ENCODE peak calls at places on chromosomes 6 and 20, in six cellular contexts. L is skeletal muscle cell, R is hypothalamus, W is AG08396, E is putamen, B is ovary. O is an unnamed sample.

GRCh38 chr6:45478235-45478634 is 100.5 kb upstream of the SUPT3H start:
- DNase-seq in L (no peak), R (no peak), W (peak; percentile 16), E (no peak), B (no peak), O (peak; percentile 42)

GRCh38 chr6:37354526-37355384 is 972 bp downstream of the RNF8 start:
- DNase-seq in L (no peak), R (no peak), W (peak; percentile 74), E (no peak), B (peak; percentile 43), O (peak; percentile 60)

GRCh38 chr20:47097691-47098622 is 203.3 kb downstream of the EYA2 start:
- DNase-seq in L (no peak), R (no peak), W (no peak), E (no peak), B (no peak), O (no peak)

GRCh38 chr20:62860391-62860923 is 1.2 kb downstream of the TCFL5 start:
- DNase-seq in L (no peak), R (no peak), W (no peak), E (peak; percentile 62), B (no peak), O (no peak)

GRCh38 chr20:36162272-36162966 is 7.9 kb downstream of the EPB41L1 start:
- DNase-seq in L (no peak), R (no peak), W (peak; percentile 41), E (no peak), B (no peak), O (no peak)

GRCh38 chr20:21074605-21075336 is 31.4 kb downstream of the LINC00237 start:
- DNase-seq in L (no peak), R (no peak), W (no peak), E (no peak), B (no peak), O (no peak)

GRCh38 chr20:2942439-2942838 is 69.2 kb downstream of the PTPRA start:
- DNase-seq in L (peak; percentile 30), R (no peak), W (no peak), E (no peak), B (no peak), O (no peak)

GRCh38 chr20:44780226-44780625 is 30.1 kb downstream of the RIMS4 start:
- DNase-seq in L (peak; percentile 12), R (no peak), W (peak; percentile 63), E (no peak), B (peak; percentile 39), O (peak; percentile 42)

GRCh38 chr6:149008741-149009140 is 261.9 kb downstream of the UST start:
- DNase-seq in L (no peak), R (no peak), W (no peak), E (no peak), B (no peak), O (no peak)

GRCh38 chr20:51221791-51222408 is 199.0 kb upstream of the KCNG1 start:
- DNase-seq in L (peak; percentile 54), R (no peak), W (peak; percentile 29), E (no peak), B (no peak), O (peak; percentile 24)

GRCh38 chr6:38216451-38216850 is 396.9 kb downstream of the ZFAND3 start:
- DNase-seq in L (no peak), R (no peak), W (no peak), E (no peak), B (no peak), O (no peak)

GRCh38 chr6:5079692-5080091 is 5.4 kb upstream of the PPP1R3G start:
- DNase-seq in L (no peak), R (no peak), W (no peak), E (no peak), B (no peak), O (no peak)

GRCh38 chr6:39893286-39893685 is 41.0 kb downstream of the MOCS1 start:
- DNase-seq in L (no peak), R (no peak), W (no peak), E (no peak), B (no peak), O (no peak)

GRCh38 chr20:33677991-33678431 is 3.8 kb upstream of the NECAB3 start:
- DNase-seq in L (no peak), R (no peak), W (no peak), E (no peak), B (peak; percentile 86), O (no peak)

GRCh38 chr6:146503096-146503495 is 40.5 kb upstream of the RAB32 start:
- DNase-seq in L (no peak), R (no peak), W (no peak), E (no peak), B (no peak), O (no peak)

GRCh38 chr6:23446394-23447001 is 679.5 kb upstream of the NRSN1 start:
- DNase-seq in L (peak; percentile 25), R (no peak), W (peak; percentile 20), E (peak; percentile 59), B (no peak), O (no peak)

GRCh38 chr6:134394905-134395304 is 77.0 kb upstream of the SGK1 start:
- DNase-seq in L (no peak), R (no peak), W (no peak), E (no peak), B (no peak), O (no peak)

GRCh38 chr6:29926795-29927427 is 15.4 kb upstream of the HLA-A start:
- DNase-seq in L (no peak), R (no peak), W (peak; percentile 78), E (no peak), B (peak; percentile 82), O (no peak)

GRCh38 chr6:110399219-110400071 is 15.9 kb downstream of the DDO start:
- DNase-seq in L (no peak), R (no peak), W (peak; percentile 36), E (no peak), B (peak; percentile 35), O (no peak)

GRCh38 chr6:15879372-15880261 is 216.8 kb upstream of the DTNBP1 start:
- DNase-seq in L (no peak), R (no peak), W (peak; percentile 46), E (no peak), B (peak; percentile 42), O (no peak)

GRCh38 chr20:33719989-33720709 is at the start of gene PXMP4:
- DNase-seq in L (peak; percentile 96), R (peak; percentile 83), W (peak; percentile 98), E (peak; percentile 98), B (peak; percentile 87), O (peak; percentile 99)

GRCh38 chr6:106108129-106108528 is 22.0 kb downstream of the PRDM1 start:
- DNase-seq in L (no peak), R (no peak), W (no peak), E (no peak), B (no peak), O (no peak)

GRCh38 chr6:77403424-77403823 is 59.9 kb downstream of the HTR1B start:
- DNase-seq in L (no peak), R (no peak), W (peak; percentile 38), E (no peak), B (no peak), O (peak; percentile 2)

GRCh38 chr20:57545927-57546662 is 14.8 kb upstream of the PCK1 start:
- DNase-seq in L (no peak), R (no peak), W (no peak), E (no peak), B (no peak), O (no peak)

GRCh38 chr6:127864701-127865100 is 36.2 kb downstream of the THEMIS start:
- DNase-seq in L (no peak), R (no peak), W (no peak), E (no peak), B (no peak), O (no peak)

GRCh38 chr6:87473419-87473903 is 687 bp downstream of the SLC35A1 start:
- DNase-seq in L (no peak), R (no peak), W (peak; percentile 72), E (no peak), B (no peak), O (peak; percentile 5)

GRCh38 chr6:137852346-137852745 is 14.7 kb upstream of the TNFAIP3 start:
- DNase-seq in L (peak; percentile 36), R (no peak), W (no peak), E (no peak), B (no peak), O (no peak)

GRCh38 chr6:27553123-27553904 is 80.4 kb upstream of the ZNF184 start:
- DNase-seq in L (no peak), R (no peak), W (no peak), E (no peak), B (no peak), O (no peak)

GRCh38 chr6:50120300-50120699 is 70.6 kb upstream of the DEFB112 start:
- DNase-seq in L (no peak), R (no peak), W (no peak), E (no peak), B (no peak), O (no peak)

GRCh38 chr20:3420211-3420707 is 12.8 kb upstream of the DNAAF9 start:
- DNase-seq in L (peak; percentile 93), R (no peak), W (no peak), E (peak; percentile 16), B (no peak), O (no peak)

GRCh38 chr6:106069478-106069877 is 16.7 kb upstream of the PRDM1 start:
- DNase-seq in L (peak; percentile 90), R (no peak), W (peak; percentile 42), E (no peak), B (peak; percentile 51), O (no peak)

GRCh38 chr6:3961581-3962225 is 112.5 kb downstream of the FAM50B start:
- DNase-seq in L (no peak), R (no peak), W (no peak), E (no peak), B (no peak), O (no peak)

GRCh38 chr6:5517781-5518180 is 256.5 kb downstream of the FARS2 start:
- DNase-seq in L (no peak), R (no peak), W (no peak), E (no peak), B (no peak), O (no peak)

GRCh38 chr6:91678679-91679078 is 1091.8 kb upstream of the MAP3K7 start:
- DNase-seq in L (no peak), R (no peak), W (no peak), E (no peak), B (no peak), O (no peak)